ENCODE peak calls at places on chromosomes 2 and 18, in four cellular contexts. I is WERI-Rb-1, N is psoas muscle, Q is mucosa of descending colon. L is an unnamed sample.

GRCh38 chr2:170822292-170822884 is 5.7 kb downstream of the GAD1 start:
- DNase-seq in Q (no peak), I (no peak), N (no peak), L (no peak)

GRCh38 chr18:5058768-5059539 is 138.1 kb downstream of the AKAIN1 start:
- DNase-seq in Q (no peak), N (peak; percentile 55), I (no peak), L (no peak)

GRCh38 chr2:145380436-145381017 is 860.6 kb upstream of the ZEB2 start:
- DNase-seq in I (no peak), N (no peak), Q (no peak), L (peak; percentile 11)

GRCh38 chr2:236632295-236633218 is 62.9 kb downstream of the ACKR3 start:
- DNase-seq in N (no peak), Q (no peak), I (no peak), L (no peak)

GRCh38 chr2:231590614-231591013 is 2.0 kb upstream of the TEX44 start:
- DNase-seq in Q (no peak), N (no peak), I (no peak), L (no peak)

GRCh38 chr2:428591-428990 is 140.7 kb upstream of the ALKAL2 start:
- DNase-seq in Q (no peak), N (no peak), I (no peak), L (no peak)

GRCh38 chr2:29259221-29259620 is 144.0 kb downstream of the CLIP4 start:
- DNase-seq in I (no peak), N (no peak), Q (no peak), L (no peak)

GRCh38 chr2:69559696-69560482 is 83.7 kb downstream of the AAK1 start:
- DNase-seq in I (peak; percentile 53), N (no peak), Q (peak; percentile 50), L (peak; percentile 37)

GRCh38 chr2:99925960-99926359 is 216.4 kb downstream of the AFF3 start:
- DNase-seq in Q (no peak), I (no peak), N (no peak), L (no peak)

GRCh38 chr2:204453730-204454167 is 91.5 kb upstream of the PARD3B start:
- DNase-seq in I (no peak), Q (peak; percentile 38), N (no peak), L (peak; percentile 66)

GRCh38 chr2:171516793-171517192 is 5.5 kb upstream of the CYBRD1 start:
- DNase-seq in I (no peak), Q (no peak), N (no peak), L (no peak)

GRCh38 chr2:181895788-181896187 is 4.3 kb downstream of the ITPRID2 start:
- DNase-seq in I (no peak), Q (no peak), N (no peak), L (no peak)

GRCh38 chr2:215693269-215693998 is 257.6 kb upstream of the FN1 start:
- DNase-seq in I (no peak), N (no peak), Q (no peak), L (peak; percentile 8)

GRCh38 chr2:234410526-234410925 is 86.4 kb downstream of the ARL4C start:
- DNase-seq in N (no peak), I (no peak), Q (no peak), L (no peak)

GRCh38 chr2:10655074-10655840 is 34.5 kb downstream of the NOL10 start:
- DNase-seq in N (no peak), Q (no peak), I (no peak), L (no peak)

GRCh38 chr18:33264566-33264965 is 176.0 kb downstream of the CCDC178 start:
- DNase-seq in Q (no peak), N (no peak), I (no peak), L (no peak)

GRCh38 chr2:196468394-196468793 is 171.1 kb upstream of the CCDC150 start:
- DNase-seq in Q (no peak), N (no peak), I (no peak), L (no peak)

GRCh38 chr2:190482441-190482840 is 52.1 kb downstream of the NEMP2 start:
- DNase-seq in I (no peak), N (no peak), Q (no peak), L (no peak)

GRCh38 chr2:8421658-8422499 is 260.0 kb upstream of the ID2 start:
- DNase-seq in Q (no peak), I (no peak), N (no peak), L (no peak)

GRCh38 chr2:195898505-195898904 is 170.1 kb downstream of the DNAH7 start:
- DNase-seq in N (no peak), Q (peak; percentile 49), I (no peak), L (no peak)

GRCh38 chr2:138531913-138532312 is 30.3 kb downstream of the SPOPL start:
- DNase-seq in Q (no peak), N (no peak), I (no peak), L (no peak)

GRCh38 chr2:1800716-1801388 is 56.5 kb upstream of the PXDN start:
- DNase-seq in I (no peak), N (no peak), Q (no peak), L (no peak)

GRCh38 chr2:226304308-226304707 is 495.3 kb downstream of the IRS1 start:
- DNase-seq in I (no peak), N (no peak), Q (no peak), L (no peak)

GRCh38 chr2:56372071-56372656 is 188.4 kb downstream of the CCDC85A start:
- DNase-seq in Q (no peak), I (no peak), N (no peak), L (no peak)

GRCh38 chr2:236663671-236664101 is 94.1 kb downstream of the ACKR3 start:
- DNase-seq in Q (peak; percentile 20), N (peak; percentile 73), I (no peak), L (no peak)

DNA sequence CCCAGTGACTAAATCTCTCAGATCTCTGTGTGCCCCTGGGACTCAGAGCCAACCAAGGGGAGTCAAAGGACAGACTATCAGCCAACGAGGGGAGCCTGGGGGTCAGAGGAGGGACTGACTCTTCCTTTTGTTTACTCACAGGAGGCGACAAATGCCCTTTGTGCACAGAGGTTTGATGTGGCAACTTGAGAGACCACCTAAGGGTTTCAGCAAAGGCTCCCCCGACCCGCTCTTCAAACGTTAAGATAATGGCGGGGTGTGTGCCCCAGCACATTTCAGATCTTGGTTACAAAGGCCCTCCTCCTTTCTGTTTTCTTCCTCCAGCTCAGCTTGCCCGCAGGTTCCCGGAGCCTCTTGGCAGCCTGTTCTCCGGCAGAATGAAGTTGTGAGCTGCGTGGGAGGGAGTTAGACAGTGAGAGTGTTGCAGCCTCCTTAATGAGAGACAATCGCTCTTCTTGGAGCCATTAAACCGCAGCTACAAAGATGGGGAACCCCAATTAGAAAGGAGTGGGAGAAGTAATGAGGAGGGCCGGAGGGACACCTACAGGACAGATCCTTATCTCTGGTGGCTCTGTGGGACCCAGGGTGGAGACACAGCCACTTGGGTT is 76.2 kb downstream of the KIAA2012 start:
- DNase-seq in N (no peak), Q (peak; percentile 14), I (peak; percentile 55), L (no peak)
- TF ChIP-seq CTCF in N (no peak), Q (no peak), I (peak; percentile 43), L (no peak)

GRCh38 chr18:48408727-48409590 is at the start of gene ZBTB7C:
- DNase-seq in I (peak; percentile 53), Q (peak; percentile 24), N (peak; percentile 67), L (peak; percentile 28)

GRCh38 chr18:48409591-48410094 is 460 bp upstream of the ZBTB7C start:
- DNase-seq in N (peak; percentile 69), Q (peak; percentile 23), I (peak; percentile 54), L (peak; percentile 15)

GRCh38 chr18:48412339-48412929 is 3.3 kb upstream of the ZBTB7C start:
- DNase-seq in Q (peak; percentile 44), I (peak; percentile 64), N (no peak), L (peak; percentile 45)

GRCh38 chr18:48408111-48408726 is 964 bp downstream of the ZBTB7C start:
- DNase-seq in N (peak; percentile 59), Q (no peak), I (peak; percentile 27), L (no peak)

DNA sequence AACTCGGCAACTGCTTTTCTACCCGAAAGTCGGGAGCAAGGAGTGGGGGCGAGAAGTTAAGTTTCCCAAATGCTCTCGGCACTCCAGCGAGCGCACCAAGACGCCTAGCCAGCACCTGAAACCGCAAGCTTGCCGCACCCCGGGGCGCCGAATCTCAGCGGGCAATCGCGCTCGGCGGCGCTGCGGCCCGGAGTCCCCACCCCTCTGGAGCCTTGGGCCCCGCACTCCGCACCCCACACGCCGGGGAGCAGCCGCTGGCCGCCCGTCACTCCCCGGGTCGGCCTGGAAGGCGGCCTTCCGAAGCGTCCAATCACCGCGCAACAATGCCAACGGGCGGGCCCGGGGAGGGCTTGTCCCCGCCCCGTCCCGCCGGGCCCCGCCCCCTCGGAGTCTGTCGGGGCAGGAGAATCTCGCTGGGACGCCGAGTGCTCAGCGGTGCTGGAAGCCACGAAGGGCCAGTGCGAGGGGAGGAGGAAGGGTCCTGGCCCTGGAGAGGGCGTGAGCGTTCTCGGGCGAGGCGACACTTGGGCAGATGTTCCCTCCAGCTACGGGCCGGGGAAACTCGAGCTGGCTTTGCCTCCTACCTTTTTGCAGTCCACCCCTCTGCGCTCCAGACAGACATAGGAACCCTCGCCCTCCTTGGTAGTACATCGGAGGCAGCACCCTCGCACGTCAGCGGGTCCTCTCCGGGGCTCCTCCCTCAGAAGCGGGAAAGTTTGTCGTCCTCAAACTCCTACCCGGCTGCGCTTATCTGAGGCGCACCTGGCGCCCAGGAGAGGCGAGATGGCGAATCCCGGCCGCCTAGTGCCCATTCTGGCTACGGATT is 1.1 kb upstream of the ZBTB7C start:
- DNase-seq in N (peak; percentile 96), Q (peak; percentile 94), I (peak; percentile 96), L (peak; percentile 94)
- TF ChIP-seq CTCF in N (no peak), Q (no peak), I (peak; percentile 12), L (no peak)

DNA sequence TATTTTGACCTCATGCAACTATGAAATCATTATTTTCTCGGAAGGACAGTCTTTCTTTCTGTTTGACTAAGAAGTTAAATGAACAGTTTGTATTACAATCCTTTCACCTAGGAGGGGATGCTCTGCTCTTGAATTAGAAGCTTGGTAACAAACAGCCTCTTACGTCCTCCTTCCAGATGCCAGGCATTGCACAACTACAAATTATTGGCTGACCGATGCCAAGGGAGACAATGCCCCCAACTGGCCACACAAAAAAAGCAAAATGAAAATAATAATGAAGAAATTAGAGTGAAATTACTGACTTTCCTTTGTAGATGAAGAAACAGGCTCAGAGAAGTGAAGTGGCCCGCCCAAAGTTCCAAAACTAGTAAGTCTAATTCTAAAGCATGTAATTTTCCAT is 177.9 kb downstream of the CYRIA start:
- DNase-seq in I (peak; percentile 56), N (no peak), Q (peak; percentile 11), L (peak; percentile 36)
- TF ChIP-seq CTCF in I (peak; percentile 61), N (peak; percentile 24), Q (no peak), L (peak; percentile 28)

DNA sequence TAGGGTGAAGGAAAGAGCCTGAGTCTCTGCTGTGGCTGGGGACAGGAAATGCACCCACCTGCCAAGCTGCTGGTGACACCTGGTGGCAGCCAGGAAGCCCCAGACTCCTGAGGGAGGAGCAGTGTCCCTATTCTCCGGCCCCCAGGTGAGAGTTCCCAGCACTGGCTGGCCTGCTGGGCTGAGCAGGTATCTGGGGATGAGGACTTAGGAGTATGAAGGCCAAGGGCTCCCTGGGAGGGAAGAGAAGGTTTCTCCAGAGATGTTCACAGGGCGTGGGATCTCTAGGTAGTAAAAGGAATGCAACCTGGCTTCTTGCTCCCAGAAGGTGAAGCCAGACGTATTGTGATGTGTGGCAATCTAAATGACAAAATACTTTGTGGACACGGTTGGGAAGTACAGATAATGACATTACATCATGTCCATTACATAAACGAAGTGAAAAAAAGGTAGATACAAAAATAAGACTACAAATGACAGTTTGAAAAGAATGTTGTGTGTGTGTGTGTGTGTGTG is 75.8 kb upstream of the SLC1A4 start:
- DNase-seq in Q (peak; percentile 46), N (no peak), I (peak; percentile 83), L (peak; percentile 77)
- TF ChIP-seq CTCF in Q (no peak), N (no peak), I (peak; percentile 94), L (peak; percentile 59)

GRCh38 chr2:37604716-37605115 is 66.7 kb downstream of the CDC42EP3 start:
- DNase-seq in Q (no peak), N (no peak), I (no peak), L (no peak)
- TF ChIP-seq CTCF in Q (no peak), N (no peak), I (no peak), L (no peak)

GRCh38 chr2:85243101-85244072 is 84.4 kb downstream of the TGOLN2 start:
- DNase-seq in N (peak; percentile 83), Q (peak; percentile 59), I (peak; percentile 67), L (peak; percentile 39)
- TF ChIP-seq CTCF in N (peak; percentile 61), Q (no peak), I (peak; percentile 65), L (no peak)